ENCODE peak calls at places on chromosomes 11 and 22, in seven cellular contexts. One of them, this sample, is unnamed.

GRCh38 chr22:24247011-24247507 is 2.2 kb upstream of the GGT5 start:
- DNase-seq in A673: no peak
- DNase-seq in brain microvascular endothelial cell: no peak
- DNase-seq in activated B cell treated with CpG ODN at 0.5 μM for 24 hours: no peak
- DNase-seq in breast epithelium: no peak
- DNase-seq in body of pancreas: no peak
- DNase-seq in neural crest cell: no peak
- DNase-seq in this sample: no peak

GRCh38 chr11:101618691-101619090 is 34.9 kb upstream of the TRPC6 start:
- DNase-seq in A673: no peak
- DNase-seq in brain microvascular endothelial cell: peak; percentile 62
- DNase-seq in activated B cell treated with CpG ODN at 0.5 μM for 24 hours: no peak
- DNase-seq in breast epithelium: no peak
- DNase-seq in body of pancreas: no peak
- DNase-seq in neural crest cell: no peak
- DNase-seq in this sample: no peak

GRCh38 chr11:79237676-79238075 is 203.2 kb downstream of the TENM4 start:
- DNase-seq in A673: no peak
- DNase-seq in brain microvascular endothelial cell: peak; percentile 70
- DNase-seq in activated B cell treated with CpG ODN at 0.5 μM for 24 hours: no peak
- DNase-seq in breast epithelium: no peak
- DNase-seq in body of pancreas: no peak
- DNase-seq in neural crest cell: no peak
- DNase-seq in this sample: no peak

GRCh38 chr22:50444663-50445062 is 30.2 kb downstream of the SBF1 start:
- DNase-seq in A673: no peak
- DNase-seq in brain microvascular endothelial cell: peak; percentile 52
- DNase-seq in activated B cell treated with CpG ODN at 0.5 μM for 24 hours: no peak
- DNase-seq in breast epithelium: no peak
- DNase-seq in body of pancreas: peak; percentile 59
- DNase-seq in neural crest cell: no peak
- DNase-seq in this sample: no peak

GRCh38 chr22:38034278-38034882 is 22.8 kb upstream of the PICK1 start:
- DNase-seq in A673: peak; percentile 76
- DNase-seq in brain microvascular endothelial cell: peak; percentile 91
- DNase-seq in activated B cell treated with CpG ODN at 0.5 μM for 24 hours: no peak
- DNase-seq in breast epithelium: peak; percentile 86
- DNase-seq in body of pancreas: peak; percentile 63
- DNase-seq in neural crest cell: no peak
- DNase-seq in this sample: no peak

GRCh38 chr11:94655291-94655690 is 88.1 kb downstream of the PIWIL4 start:
- DNase-seq in A673: no peak
- DNase-seq in brain microvascular endothelial cell: no peak
- DNase-seq in activated B cell treated with CpG ODN at 0.5 μM for 24 hours: no peak
- DNase-seq in breast epithelium: no peak
- DNase-seq in body of pancreas: no peak
- DNase-seq in neural crest cell: no peak
- DNase-seq in this sample: no peak

GRCh38 chr22:43884600-43885318 is 7.1 kb downstream of the PNPLA5 start:
- DNase-seq in A673: peak; percentile 72
- DNase-seq in brain microvascular endothelial cell: peak; percentile 11
- DNase-seq in activated B cell treated with CpG ODN at 0.5 μM for 24 hours: peak; percentile 31
- DNase-seq in breast epithelium: no peak
- DNase-seq in body of pancreas: peak; percentile 50
- DNase-seq in neural crest cell: peak; percentile 75
- DNase-seq in this sample: peak; percentile 64

GRCh38 chr22:32048069-32048468 is 5.0 kb downstream of the SLC5A1 start:
- DNase-seq in A673: no peak
- DNase-seq in brain microvascular endothelial cell: no peak
- DNase-seq in activated B cell treated with CpG ODN at 0.5 μM for 24 hours: no peak
- DNase-seq in breast epithelium: no peak
- DNase-seq in body of pancreas: no peak
- DNase-seq in neural crest cell: no peak
- DNase-seq in this sample: no peak

GRCh38 chr11:128226106-128226716 is 361.1 kb downstream of the ETS1 start:
- DNase-seq in A673: no peak
- DNase-seq in brain microvascular endothelial cell: no peak
- DNase-seq in activated B cell treated with CpG ODN at 0.5 μM for 24 hours: no peak
- DNase-seq in breast epithelium: no peak
- DNase-seq in body of pancreas: no peak
- DNase-seq in neural crest cell: no peak
- DNase-seq in this sample: no peak

GRCh38 chr11:10885703-10886363 is 28.0 kb upstream of the ZBED5 start:
- DNase-seq in A673: no peak
- DNase-seq in brain microvascular endothelial cell: peak; percentile 54
- DNase-seq in activated B cell treated with CpG ODN at 0.5 μM for 24 hours: no peak
- DNase-seq in breast epithelium: no peak
- DNase-seq in body of pancreas: no peak
- DNase-seq in neural crest cell: no peak
- DNase-seq in this sample: no peak

GRCh38 chr11:1194231-1194976 is 28.5 kb upstream of the MUC5B start:
- DNase-seq in A673: no peak
- DNase-seq in brain microvascular endothelial cell: no peak
- DNase-seq in activated B cell treated with CpG ODN at 0.5 μM for 24 hours: no peak
- DNase-seq in breast epithelium: no peak
- DNase-seq in body of pancreas: peak; percentile 6
- DNase-seq in neural crest cell: no peak
- DNase-seq in this sample: no peak

DNA sequence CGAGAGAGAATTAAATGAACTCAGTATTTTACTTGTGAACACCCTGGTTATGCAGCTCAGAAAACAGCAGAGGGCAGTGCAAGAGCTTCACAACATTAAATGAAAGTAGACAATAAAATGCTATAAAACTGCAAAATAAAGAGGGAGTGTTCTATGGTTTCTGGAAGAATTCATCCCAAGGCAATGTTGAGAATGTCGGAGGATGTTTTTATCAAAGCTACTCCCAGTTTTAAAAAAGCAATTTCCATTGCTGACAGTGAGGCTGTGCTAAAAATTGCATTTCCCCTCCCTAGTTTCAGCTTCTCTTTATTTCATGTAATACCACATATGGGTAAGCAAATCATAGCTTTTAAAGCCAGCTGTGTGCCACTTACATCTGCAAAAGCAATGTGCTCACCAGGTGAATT is 296.9 kb downstream of the RAB38 start:
- DNase-seq in A673: peak; percentile 58
- DNase-seq in brain microvascular endothelial cell: peak; percentile 64
- DNase-seq in activated B cell treated with CpG ODN at 0.5 μM for 24 hours: no peak
- DNase-seq in breast epithelium: no peak
- DNase-seq in body of pancreas: no peak
- DNase-seq in neural crest cell: peak; percentile 2
- DNase-seq in this sample: no peak
- TF ChIP-seq CTCF in A673: peak; percentile 70
- TF ChIP-seq CTCF in brain microvascular endothelial cell: peak; percentile 71
- TF ChIP-seq CTCF in activated B cell treated with CpG ODN at 0.5 μM for 24 hours: no peak
- TF ChIP-seq CTCF in breast epithelium: no peak
- TF ChIP-seq CTCF in body of pancreas: peak; percentile 15
- TF ChIP-seq CTCF in neural crest cell: peak; percentile 64
- TF ChIP-seq CTCF in this sample: peak; percentile 35

DNA sequence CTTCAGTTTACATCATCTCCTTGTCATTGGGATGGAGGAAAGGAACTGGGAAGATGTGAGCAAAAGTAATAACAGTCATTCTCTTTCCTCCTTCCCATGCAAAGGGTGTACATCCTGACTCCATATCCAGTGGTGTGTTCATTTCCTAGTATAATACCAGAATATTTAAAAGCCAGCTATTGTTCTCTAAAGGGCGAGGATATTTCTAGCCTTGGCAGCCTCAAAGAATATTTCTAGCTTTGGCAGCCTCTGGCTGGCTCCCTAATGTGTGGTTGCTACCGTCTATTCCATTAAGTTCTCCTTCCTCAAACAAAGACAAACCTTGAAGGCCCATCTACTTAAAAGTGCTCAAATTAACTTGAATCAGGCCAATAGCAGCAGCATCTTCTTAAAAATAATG is 114.0 kb downstream of the FAM76B start:
- DNase-seq in A673: no peak
- DNase-seq in brain microvascular endothelial cell: no peak
- DNase-seq in activated B cell treated with CpG ODN at 0.5 μM for 24 hours: no peak
- DNase-seq in breast epithelium: peak; percentile 53
- DNase-seq in body of pancreas: no peak
- DNase-seq in neural crest cell: no peak
- DNase-seq in this sample: no peak
- TF ChIP-seq CTCF in A673: no peak
- TF ChIP-seq CTCF in brain microvascular endothelial cell: no peak
- TF ChIP-seq CTCF in activated B cell treated with CpG ODN at 0.5 μM for 24 hours: no peak
- TF ChIP-seq CTCF in breast epithelium: no peak
- TF ChIP-seq CTCF in body of pancreas: no peak
- TF ChIP-seq CTCF in neural crest cell: no peak
- TF ChIP-seq CTCF in this sample: no peak

GRCh38 chr11:119699227-119699626 is 29.8 kb downstream of the NECTIN1 start:
- DNase-seq in A673: no peak
- DNase-seq in brain microvascular endothelial cell: no peak
- DNase-seq in activated B cell treated with CpG ODN at 0.5 μM for 24 hours: no peak
- DNase-seq in breast epithelium: peak; percentile 44
- DNase-seq in body of pancreas: peak; percentile 72
- DNase-seq in neural crest cell: no peak
- DNase-seq in this sample: no peak

GRCh38 chr11:119700030-119700429 is 29.0 kb downstream of the NECTIN1 start:
- DNase-seq in A673: no peak
- DNase-seq in brain microvascular endothelial cell: no peak
- DNase-seq in activated B cell treated with CpG ODN at 0.5 μM for 24 hours: no peak
- DNase-seq in breast epithelium: no peak
- DNase-seq in body of pancreas: peak; percentile 36
- DNase-seq in neural crest cell: no peak
- DNase-seq in this sample: no peak

GRCh38 chr11:119702261-119702591 is 26.8 kb downstream of the NECTIN1 start:
- DNase-seq in A673: no peak
- DNase-seq in brain microvascular endothelial cell: peak; percentile 10
- DNase-seq in activated B cell treated with CpG ODN at 0.5 μM for 24 hours: no peak
- DNase-seq in breast epithelium: no peak
- DNase-seq in body of pancreas: no peak
- DNase-seq in neural crest cell: no peak
- DNase-seq in this sample: no peak

GRCh38 chr11:119700536-119701346 is 28.3 kb downstream of the NECTIN1 start:
- DNase-seq in A673: no peak
- DNase-seq in brain microvascular endothelial cell: no peak
- DNase-seq in activated B cell treated with CpG ODN at 0.5 μM for 24 hours: no peak
- DNase-seq in breast epithelium: no peak
- DNase-seq in body of pancreas: no peak
- DNase-seq in neural crest cell: no peak
- DNase-seq in this sample: no peak

DNA sequence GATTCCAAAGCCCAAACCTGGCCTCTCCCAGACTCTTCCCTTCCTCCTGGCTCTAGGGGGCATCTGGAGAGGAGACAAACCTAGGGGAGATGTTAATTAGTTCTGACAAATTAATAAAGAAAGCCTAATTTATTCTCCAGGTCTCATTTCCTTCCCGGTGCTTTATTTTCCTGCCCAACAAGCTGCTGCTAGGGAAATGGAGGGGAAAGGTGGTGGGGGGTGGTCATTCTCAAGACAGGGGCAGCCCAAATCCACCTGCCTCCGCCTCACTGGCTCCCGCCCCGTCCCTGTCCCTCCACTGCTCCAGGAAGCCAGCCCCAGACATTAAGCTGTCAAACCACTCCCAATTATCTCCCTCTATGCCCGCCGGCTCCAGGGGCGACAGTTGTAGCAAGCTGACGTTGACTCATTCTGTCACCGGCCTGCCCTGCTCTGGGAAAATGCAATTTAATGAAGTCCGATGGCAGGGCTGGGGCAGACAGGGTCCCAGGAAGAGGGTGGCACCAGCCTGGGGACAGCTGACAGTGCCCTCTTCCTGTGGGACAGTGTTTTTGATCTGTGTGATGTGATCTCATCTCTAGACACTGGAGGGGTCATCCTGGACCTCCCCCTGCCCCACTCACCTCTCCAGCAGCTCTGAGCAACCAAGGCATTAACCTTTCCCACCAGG is 27.3 kb downstream of the NECTIN1 start:
- DNase-seq in A673: peak; percentile 25
- DNase-seq in brain microvascular endothelial cell: no peak
- DNase-seq in activated B cell treated with CpG ODN at 0.5 μM for 24 hours: no peak
- DNase-seq in breast epithelium: no peak
- DNase-seq in body of pancreas: no peak
- DNase-seq in neural crest cell: no peak
- DNase-seq in this sample: no peak
- TF ChIP-seq CTCF in A673: no peak
- TF ChIP-seq CTCF in brain microvascular endothelial cell: no peak
- TF ChIP-seq CTCF in activated B cell treated with CpG ODN at 0.5 μM for 24 hours: no peak
- TF ChIP-seq CTCF in breast epithelium: no peak
- TF ChIP-seq CTCF in body of pancreas: no peak
- TF ChIP-seq CTCF in neural crest cell: no peak
- TF ChIP-seq CTCF in this sample: no peak

DNA sequence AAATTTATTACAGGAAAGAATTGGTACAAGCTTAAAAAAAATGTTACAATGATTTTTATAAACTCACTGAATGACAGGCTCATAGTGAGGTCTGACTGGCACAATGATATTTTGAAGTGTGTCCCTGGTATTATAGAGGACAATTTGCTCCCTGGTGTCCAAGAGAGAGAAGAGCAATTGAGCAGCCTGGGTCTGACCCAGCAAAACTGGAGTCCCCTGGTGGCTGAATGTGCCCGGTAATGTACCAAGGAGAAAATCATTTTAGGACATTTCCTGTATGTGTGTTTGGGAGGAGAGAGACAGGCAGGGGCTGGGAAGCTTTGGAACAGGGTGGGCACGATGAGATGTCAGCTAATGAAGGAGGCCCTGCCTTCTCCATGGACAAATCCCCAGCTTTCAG is 125.3 kb downstream of the APOL5 start:
- DNase-seq in A673: peak; percentile 78
- DNase-seq in brain microvascular endothelial cell: peak; percentile 62
- DNase-seq in activated B cell treated with CpG ODN at 0.5 μM for 24 hours: no peak
- DNase-seq in breast epithelium: no peak
- DNase-seq in body of pancreas: peak; percentile 32
- DNase-seq in neural crest cell: peak; percentile 28
- DNase-seq in this sample: no peak
- TF ChIP-seq CTCF in A673: peak; percentile 58
- TF ChIP-seq CTCF in brain microvascular endothelial cell: peak; percentile 89
- TF ChIP-seq CTCF in activated B cell treated with CpG ODN at 0.5 μM for 24 hours: no peak
- TF ChIP-seq CTCF in breast epithelium: peak; percentile 11
- TF ChIP-seq CTCF in body of pancreas: peak; percentile 62
- TF ChIP-seq CTCF in neural crest cell: peak; percentile 61
- TF ChIP-seq CTCF in this sample: peak; percentile 28